ENCODE peak calls at places on chromosome 2, in six cellular contexts. One of them, this sample, is unnamed.

GRCh38 chr2:137535897-137536296 is 428.4 kb upstream of the HNMT start:
- DNase-seq in testis: no peak
- DNase-seq in transverse colon: no peak
- DNase-seq in tibial nerve: no peak
- DNase-seq in BE2C: no peak
- DNase-seq in A549: no peak
- DNase-seq in this sample: no peak

GRCh38 chr2:196486145-196486544 is 153.4 kb upstream of the CCDC150 start:
- DNase-seq in transverse colon: no peak
- DNase-seq in BE2C: no peak
- DNase-seq in tibial nerve: no peak
- DNase-seq in testis: peak
- DNase-seq in A549: no peak
- DNase-seq in this sample: no peak

GRCh38 chr2:131094655-131095281 is 1.5 kb upstream of the FAM168B start:
- DNase-seq in testis: no peak
- DNase-seq in BE2C: no peak
- DNase-seq in A549: no peak
- DNase-seq in transverse colon: no peak
- DNase-seq in tibial nerve: no peak
- DNase-seq in this sample: no peak

GRCh38 chr2:47592381-47592780 is 189.4 kb downstream of the MSH2 start:
- DNase-seq in testis: no peak
- DNase-seq in tibial nerve: no peak
- DNase-seq in transverse colon: no peak
- DNase-seq in BE2C: no peak
- DNase-seq in A549: no peak
- DNase-seq in this sample: no peak

GRCh38 chr2:197348721-197349337 is 38.2 kb upstream of the ANKRD44 start:
- DNase-seq in testis: no peak
- DNase-seq in tibial nerve: no peak
- DNase-seq in A549: no peak
- DNase-seq in transverse colon: no peak
- DNase-seq in BE2C: no peak
- DNase-seq in this sample: no peak

GRCh38 chr2:217065695-217066405 is 206.0 kb upstream of the TNP1 start:
- DNase-seq in tibial nerve: no peak
- DNase-seq in BE2C: no peak
- DNase-seq in testis: no peak
- DNase-seq in A549: no peak
- DNase-seq in transverse colon: no peak
- DNase-seq in this sample: peak

GRCh38 chr2:199696048-199696447 is 154.9 kb downstream of the FTCDNL1 start:
- DNase-seq in BE2C: no peak
- DNase-seq in testis: no peak
- DNase-seq in tibial nerve: no peak
- DNase-seq in A549: no peak
- DNase-seq in transverse colon: no peak
- DNase-seq in this sample: no peak

GRCh38 chr2:7785700-7786099 is 868.5 kb downstream of the RNF144A start:
- DNase-seq in transverse colon: no peak
- DNase-seq in BE2C: no peak
- DNase-seq in A549: no peak
- DNase-seq in tibial nerve: no peak
- DNase-seq in testis: no peak
- DNase-seq in this sample: no peak

GRCh38 chr2:233307565-233307964 is at the start of gene SAG:
- DNase-seq in A549: no peak
- DNase-seq in testis: no peak
- DNase-seq in transverse colon: no peak
- DNase-seq in tibial nerve: no peak
- DNase-seq in BE2C: no peak
- DNase-seq in this sample: no peak

GRCh38 chr2:150060341-150060740 is 427.1 kb downstream of the RND3 start:
- DNase-seq in transverse colon: no peak
- DNase-seq in BE2C: no peak
- DNase-seq in testis: no peak
- DNase-seq in A549: no peak
- DNase-seq in tibial nerve: no peak
- DNase-seq in this sample: no peak

GRCh38 chr2:6526093-6526824 is 339.4 kb downstream of the CMPK2 start:
- DNase-seq in A549: no peak
- DNase-seq in BE2C: peak
- DNase-seq in transverse colon: peak
- DNase-seq in testis: no peak
- DNase-seq in tibial nerve: no peak
- DNase-seq in this sample: peak

GRCh38 chr2:228652366-228652765 is 470.9 kb upstream of the SPHKAP start:
- DNase-seq in A549: no peak
- DNase-seq in testis: no peak
- DNase-seq in BE2C: no peak
- DNase-seq in transverse colon: no peak
- DNase-seq in tibial nerve: no peak
- DNase-seq in this sample: no peak

GRCh38 chr2:113148606-113149552 is 21.5 kb downstream of the IL1RN start:
- DNase-seq in transverse colon: no peak
- DNase-seq in BE2C: no peak
- DNase-seq in A549: no peak
- DNase-seq in testis: no peak
- DNase-seq in tibial nerve: no peak
- DNase-seq in this sample: no peak

GRCh38 chr2:159078443-159078842 is 110.0 kb downstream of the TANC1 start:
- DNase-seq in tibial nerve: no peak
- DNase-seq in A549: no peak
- DNase-seq in BE2C: no peak
- DNase-seq in testis: no peak
- DNase-seq in transverse colon: no peak
- DNase-seq in this sample: no peak

GRCh38 chr2:60500861-60501260 is 52.6 kb downstream of the BCL11A start:
- DNase-seq in tibial nerve: no peak
- DNase-seq in testis: no peak
- DNase-seq in A549: no peak
- DNase-seq in BE2C: no peak
- DNase-seq in transverse colon: no peak
- DNase-seq in this sample: no peak

GRCh38 chr2:60502123-60502522 is 51.3 kb downstream of the BCL11A start:
- DNase-seq in A549: no peak
- DNase-seq in testis: no peak
- DNase-seq in BE2C: no peak
- DNase-seq in transverse colon: no peak
- DNase-seq in tibial nerve: no peak
- DNase-seq in this sample: no peak

GRCh38 chr2:60505861-60506260 is 47.6 kb downstream of the BCL11A start:
- DNase-seq in testis: no peak
- DNase-seq in BE2C: no peak
- DNase-seq in A549: no peak
- DNase-seq in tibial nerve: no peak
- DNase-seq in transverse colon: no peak
- DNase-seq in this sample: no peak

GRCh38 chr2:60505240-60505639 is 48.2 kb downstream of the BCL11A start:
- DNase-seq in transverse colon: no peak
- DNase-seq in tibial nerve: no peak
- DNase-seq in testis: no peak
- DNase-seq in BE2C: no peak
- DNase-seq in A549: no peak
- DNase-seq in this sample: no peak

DNA sequence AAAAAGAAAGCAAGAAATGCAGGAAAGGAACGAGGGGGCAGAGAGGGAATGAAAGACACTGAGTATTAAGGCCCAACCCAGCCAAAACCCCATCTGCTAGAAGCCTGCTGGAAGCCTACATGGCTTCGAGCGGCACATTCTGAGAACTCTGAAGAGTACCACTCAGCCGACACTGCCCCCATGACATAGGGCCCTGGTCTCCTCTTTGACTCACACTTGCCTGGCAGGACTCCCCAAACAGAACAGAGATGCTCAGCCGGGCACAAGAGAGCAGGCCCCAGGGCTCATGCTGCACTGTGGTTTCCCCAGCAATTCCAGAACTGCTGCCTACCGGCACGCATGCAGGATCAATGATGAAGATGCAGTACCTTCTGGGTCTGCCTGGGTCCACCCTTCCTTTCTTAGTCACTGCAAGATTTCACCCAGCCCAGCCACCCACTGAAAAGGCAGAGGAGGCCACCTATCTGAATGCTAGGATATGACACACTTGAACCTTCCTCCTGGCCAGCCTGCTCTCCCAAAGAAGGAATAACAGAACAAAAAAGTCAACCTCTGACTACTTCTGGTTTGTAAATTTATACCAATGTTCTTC is 49.4 kb downstream of the BCL11A start:
- DNase-seq in A549: no peak
- DNase-seq in tibial nerve: no peak
- DNase-seq in transverse colon: no peak
- DNase-seq in testis: no peak
- DNase-seq in BE2C: no peak
- DNase-seq in this sample: no peak
- TF ChIP-seq CTCF in A549: no peak
- TF ChIP-seq CTCF in tibial nerve: no peak
- TF ChIP-seq CTCF in transverse colon: no peak
- TF ChIP-seq CTCF in testis: no peak
- TF ChIP-seq CTCF in BE2C: no peak
- TF ChIP-seq CTCF in this sample: no peak

DNA sequence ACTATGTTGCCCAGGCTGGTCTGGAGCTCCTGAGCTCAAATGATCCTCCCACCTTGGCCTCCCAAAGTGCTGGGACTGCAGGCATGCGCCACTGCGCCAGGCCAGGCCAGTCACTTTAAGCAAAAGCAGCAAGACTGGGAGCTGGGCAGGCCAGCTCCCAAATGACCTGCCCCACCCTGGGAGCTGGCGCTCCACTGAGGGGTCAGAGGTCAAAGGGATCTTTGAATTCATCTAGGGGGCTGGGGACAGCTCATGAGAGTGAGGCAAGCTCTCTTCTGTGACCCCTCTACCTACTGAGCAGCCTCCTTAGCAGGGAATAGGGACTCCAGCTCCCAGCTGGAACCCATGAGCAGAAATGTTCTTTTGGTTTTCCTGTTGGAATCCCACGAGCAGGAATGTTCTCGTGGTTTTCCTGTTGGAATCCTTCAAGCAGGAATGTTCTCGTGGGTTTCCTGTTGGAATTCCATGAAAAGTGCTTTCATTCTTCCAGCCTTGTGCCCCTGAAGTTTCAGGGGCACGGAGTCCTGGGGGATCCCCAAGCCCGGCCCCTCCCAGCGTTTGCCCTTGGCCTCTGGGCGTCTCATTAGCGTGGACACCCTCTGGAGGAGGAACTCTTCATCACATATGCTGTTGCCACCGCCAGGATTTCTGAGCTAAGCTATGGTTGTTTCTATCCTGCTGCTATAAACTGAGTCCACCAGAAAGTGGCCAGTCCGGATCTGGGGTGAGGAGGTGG is 162.0 kb upstream of the HAAO start:
- DNase-seq in A549: no peak
- DNase-seq in transverse colon: no peak
- DNase-seq in BE2C: no peak
- DNase-seq in testis: no peak
- DNase-seq in tibial nerve: no peak
- DNase-seq in this sample: no peak
- TF ChIP-seq CTCF in A549: no peak
- TF ChIP-seq CTCF in transverse colon: no peak
- TF ChIP-seq CTCF in BE2C: no peak
- TF ChIP-seq CTCF in testis: no peak
- TF ChIP-seq CTCF in tibial nerve: no peak
- TF ChIP-seq CTCF in this sample: no peak

DNA sequence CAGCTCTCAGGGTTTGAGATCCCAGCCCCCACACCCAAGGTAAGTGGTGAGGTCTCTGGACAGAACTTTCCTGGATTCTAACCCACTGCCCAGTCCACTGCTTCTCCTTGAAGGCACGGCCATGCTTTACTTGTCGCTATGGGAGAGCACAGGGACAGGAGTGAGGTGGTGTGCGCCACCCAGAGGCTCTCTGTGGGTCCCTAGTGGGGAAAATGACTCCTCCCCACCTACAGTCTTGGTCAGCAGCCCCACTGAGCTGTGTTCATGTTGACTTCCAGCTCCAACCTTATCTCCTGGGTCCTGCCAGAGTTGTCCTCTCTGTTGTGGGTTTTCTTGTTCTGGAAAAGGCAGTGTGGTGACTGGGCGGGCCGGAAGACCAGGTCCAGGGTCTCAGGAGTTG is 11.1 kb downstream of the TET3 start:
- DNase-seq in BE2C: no peak
- DNase-seq in tibial nerve: no peak
- DNase-seq in transverse colon: no peak
- DNase-seq in A549: no peak
- DNase-seq in testis: no peak
- DNase-seq in this sample: no peak
- TF ChIP-seq CTCF in BE2C: peak
- TF ChIP-seq CTCF in tibial nerve: no peak
- TF ChIP-seq CTCF in transverse colon: no peak
- TF ChIP-seq CTCF in A549: no peak
- TF ChIP-seq CTCF in testis: no peak
- TF ChIP-seq CTCF in this sample: no peak

GRCh38 chr2:3467654-3468053 is 51.7 kb downstream of the ADI1 start:
- DNase-seq in transverse colon: no peak
- DNase-seq in A549: no peak
- DNase-seq in tibial nerve: no peak
- DNase-seq in BE2C: peak
- DNase-seq in testis: no peak
- DNase-seq in this sample: no peak

GRCh38 chr2:3468296-3468988 is 50.9 kb downstream of the ADI1 start:
- DNase-seq in tibial nerve: no peak
- DNase-seq in testis: no peak
- DNase-seq in A549: no peak
- DNase-seq in transverse colon: no peak
- DNase-seq in BE2C: peak
- DNase-seq in this sample: no peak

GRCh38 chr2:3466482-3466863 is 52.9 kb downstream of the ADI1 start:
- DNase-seq in tibial nerve: no peak
- DNase-seq in transverse colon: no peak
- DNase-seq in testis: no peak
- DNase-seq in BE2C: peak
- DNase-seq in A549: no peak
- DNase-seq in this sample: no peak

GRCh38 chr2:3465844-3466481 is 53.4 kb downstream of the ADI1 start:
- DNase-seq in transverse colon: no peak
- DNase-seq in testis: no peak
- DNase-seq in BE2C: peak
- DNase-seq in tibial nerve: no peak
- DNase-seq in A549: peak
- DNase-seq in this sample: peak

DNA sequence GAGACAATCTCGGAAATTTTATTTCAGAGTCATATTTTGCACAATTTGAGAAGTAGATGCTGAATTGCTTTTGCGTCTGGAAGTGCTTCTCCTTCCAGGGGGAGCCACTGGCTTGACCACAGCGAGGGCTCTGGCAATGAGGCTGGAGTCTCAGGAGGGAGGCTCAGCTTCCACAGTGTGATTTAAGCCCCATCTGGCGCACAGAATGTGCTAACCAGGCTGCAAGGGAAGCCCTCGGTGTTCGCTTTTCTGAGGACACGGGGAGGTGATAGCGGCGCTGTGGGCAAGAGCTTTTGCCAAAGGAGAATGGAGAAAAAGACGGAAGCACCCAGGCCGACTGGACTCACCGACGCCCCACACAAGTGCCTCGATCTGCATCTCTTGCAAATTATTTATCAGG is 52.4 kb downstream of the ADI1 start:
- DNase-seq in BE2C: peak
- DNase-seq in tibial nerve: no peak
- DNase-seq in transverse colon: no peak
- DNase-seq in testis: no peak
- DNase-seq in A549: no peak
- DNase-seq in this sample: no peak
- TF ChIP-seq CTCF in BE2C: no peak
- TF ChIP-seq CTCF in tibial nerve: no peak
- TF ChIP-seq CTCF in transverse colon: no peak
- TF ChIP-seq CTCF in testis: no peak
- TF ChIP-seq CTCF in A549: no peak
- TF ChIP-seq CTCF in this sample: no peak